ENCODE peak calls at places on chromosomes 12 and 14, in seven cellular contexts. J, Q, W, H, E, B and U are unnamed samples.

GRCh38 chr12:29750131-29750927 is 33.4 kb downstream of the TMTC1 start:
- DNase-seq in J (no peak), Q (no peak), W (no peak), H (no peak), E (no peak), B (no peak), U (no peak)

GRCh38 chr14:57998731-57999130 is 132.8 kb upstream of the SLC35F4 start:
- DNase-seq in J (no peak), Q (no peak), W (no peak), H (no peak), E (no peak), B (no peak), U (no peak)

GRCh38 chr12:87469295-87469694 is 559.9 kb downstream of the C12orf50 start:
- DNase-seq in J (no peak), Q (no peak), W (no peak), H (no peak), E (no peak), B (no peak), U (no peak)

GRCh38 chr14:103512701-103513611 is 9.7 kb downstream of the CKB start:
- DNase-seq in J (peak; percentile 67), Q (peak; percentile 13), W (peak; percentile 57), H (peak; percentile 87), E (peak; percentile 19), B (no peak), U (no peak)

GRCh38 chr14:22479781-22480464 is 109.1 kb downstream of the DAD1 start:
- DNase-seq in J (no peak), Q (no peak), W (no peak), H (no peak), E (no peak), B (no peak), U (no peak)

GRCh38 chr12:5746496-5746895 is 198.6 kb downstream of the ANO2 start:
- DNase-seq in J (no peak), Q (no peak), W (no peak), H (no peak), E (no peak), B (no peak), U (no peak)

GRCh38 chr12:118127867-118128266 is 8.1 kb upstream of the PEBP1 start:
- DNase-seq in J (no peak), Q (no peak), W (no peak), H (no peak), E (no peak), B (no peak), U (no peak)

GRCh38 chr12:12024958-12025682 is 45.6 kb upstream of the BCL2L14 start:
- DNase-seq in J (no peak), Q (no peak), W (no peak), H (no peak), E (no peak), B (no peak), U (no peak)

GRCh38 chr12:39831587-39832315 is 212.1 kb upstream of the ABCD2 start:
- DNase-seq in J (no peak), Q (peak; percentile 24), W (no peak), H (no peak), E (no peak), B (no peak), U (no peak)

GRCh38 chr12:30047499-30048262 is 263.9 kb upstream of the TMTC1 start:
- DNase-seq in J (no peak), Q (no peak), W (no peak), H (no peak), E (peak; percentile 48), B (no peak), U (no peak)

GRCh38 chr12:1716215-1716862 is 25.5 kb downstream of the ADIPOR2 start:
- DNase-seq in J (no peak), Q (no peak), W (no peak), H (no peak), E (peak; percentile 5), B (no peak), U (no peak)

GRCh38 chr12:122519418-122519817 is 7.3 kb downstream of the RSRC2 start:
- DNase-seq in J (no peak), Q (no peak), W (no peak), H (no peak), E (no peak), B (no peak), U (no peak)

GRCh38 chr14:34650786-34651584 is 21.0 kb upstream of the SNX6 start:
- DNase-seq in J (no peak), Q (peak; percentile 68), W (no peak), H (no peak), E (peak; percentile 97), B (peak; percentile 97), U (no peak)

GRCh38 chr14:64625363-64626232 is 75.8 kb downstream of the PPP1R36 start:
- DNase-seq in J (peak; percentile 31), Q (no peak), W (no peak), H (peak; percentile 30), E (no peak), B (no peak), U (no peak)

GRCh38 chr14:64632056-64632455 is 72.2 kb upstream of the PLEKHG3 start:
- DNase-seq in J (no peak), Q (no peak), W (no peak), H (no peak), E (no peak), B (no peak), U (no peak)

GRCh38 chr14:64630778-64631177 is 73.4 kb upstream of the PLEKHG3 start:
- DNase-seq in J (no peak), Q (no peak), W (no peak), H (no peak), E (no peak), B (no peak), U (no peak)

GRCh38 chr14:64623576-64624165 is 73.9 kb downstream of the PPP1R36 start:
- DNase-seq in J (no peak), Q (no peak), W (no peak), H (no peak), E (no peak), B (no peak), U (no peak)

GRCh38 chr14:64628940-64629403 is 75.3 kb upstream of the PLEKHG3 start:
- DNase-seq in J (no peak), Q (peak; percentile 66), W (no peak), H (no peak), E (peak; percentile 52), B (peak; percentile 96), U (no peak)
- TF ChIP-seq CTCF in J (no peak), Q (no peak), W (no peak), H (no peak), E (no peak), B (peak; percentile 20), U (no peak)

GRCh38 chr14:101119830-101120571 is 216.5 kb upstream of the RTL1 start:
- DNase-seq in J (no peak), Q (no peak), W (no peak), H (peak; percentile 24), E (no peak), B (no peak), U (no peak)

GRCh38 chr14:101116486-101117130 is 213.1 kb upstream of the RTL1 start:
- DNase-seq in J (no peak), Q (no peak), W (no peak), H (peak; percentile 1), E (no peak), B (no peak), U (no peak)

GRCh38 chr14:101117543-101117942 is 214.0 kb upstream of the RTL1 start:
- DNase-seq in J (no peak), Q (no peak), W (no peak), H (no peak), E (no peak), B (no peak), U (no peak)

GRCh38 chr14:101120636-101121398 is 217.3 kb upstream of the RTL1 start:
- DNase-seq in J (peak; percentile 35), Q (no peak), W (no peak), H (peak; percentile 33), E (peak; percentile 13), B (no peak), U (no peak)

DNA sequence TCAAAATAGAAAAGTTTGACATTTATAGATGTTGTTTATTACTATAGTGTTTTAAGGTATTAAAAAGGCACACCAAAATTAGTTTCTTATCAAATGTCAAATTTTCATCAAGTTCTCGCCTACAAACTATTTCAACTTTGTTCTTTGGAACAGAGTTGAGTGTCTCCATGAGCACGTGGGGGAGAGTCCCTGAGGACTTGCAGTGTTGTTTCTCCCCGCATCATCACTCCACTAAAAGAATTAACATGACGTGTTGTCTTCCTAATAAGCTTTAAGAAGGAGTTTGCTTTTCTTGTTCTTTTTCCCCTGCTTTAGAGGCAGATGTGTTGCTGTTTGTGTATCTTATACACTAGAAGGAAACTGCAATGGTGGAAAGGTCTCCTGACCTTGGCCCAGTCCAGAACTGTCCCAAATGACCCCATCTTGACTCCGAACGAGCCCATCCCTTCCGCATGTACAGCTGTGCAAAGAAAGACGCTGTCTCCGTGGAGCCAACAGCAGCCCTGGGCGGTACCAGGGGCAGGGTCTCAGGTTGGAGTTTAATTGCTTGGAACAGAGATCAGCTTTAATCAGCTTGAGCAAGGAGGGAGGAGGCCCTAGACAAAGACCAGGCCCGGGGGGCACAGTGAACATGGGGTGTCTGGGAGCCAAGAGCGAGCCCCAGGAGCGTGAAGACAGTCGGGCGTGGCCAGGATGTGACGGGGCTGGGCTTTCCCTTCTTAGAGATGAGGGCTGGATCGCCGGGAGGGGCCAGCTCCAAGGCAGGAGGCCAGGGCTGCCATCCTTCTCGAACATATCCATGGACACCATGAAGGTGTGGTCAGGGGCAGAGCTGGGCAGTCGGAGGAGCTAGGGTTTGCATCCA is 215.5 kb upstream of the RTL1 start:
- DNase-seq in J (no peak), Q (no peak), W (no peak), H (peak; percentile 32), E (no peak), B (no peak), U (no peak)
- TF ChIP-seq CTCF in J (no peak), Q (no peak), W (no peak), H (no peak), E (no peak), B (no peak), U (no peak)

GRCh38 chr14:66120402-66120801 is 365.8 kb upstream of the CCDC196 start:
- DNase-seq in J (no peak), Q (no peak), W (no peak), H (no peak), E (no peak), B (no peak), U (no peak)

GRCh38 chr14:66117600-66117999 is 368.6 kb upstream of the CCDC196 start:
- DNase-seq in J (no peak), Q (peak; percentile 33), W (no peak), H (no peak), E (peak; percentile 62), B (no peak), U (no peak)

GRCh38 chr14:66119805-66120204 is 366.4 kb upstream of the CCDC196 start:
- DNase-seq in J (no peak), Q (no peak), W (no peak), H (no peak), E (no peak), B (no peak), U (no peak)

DNA sequence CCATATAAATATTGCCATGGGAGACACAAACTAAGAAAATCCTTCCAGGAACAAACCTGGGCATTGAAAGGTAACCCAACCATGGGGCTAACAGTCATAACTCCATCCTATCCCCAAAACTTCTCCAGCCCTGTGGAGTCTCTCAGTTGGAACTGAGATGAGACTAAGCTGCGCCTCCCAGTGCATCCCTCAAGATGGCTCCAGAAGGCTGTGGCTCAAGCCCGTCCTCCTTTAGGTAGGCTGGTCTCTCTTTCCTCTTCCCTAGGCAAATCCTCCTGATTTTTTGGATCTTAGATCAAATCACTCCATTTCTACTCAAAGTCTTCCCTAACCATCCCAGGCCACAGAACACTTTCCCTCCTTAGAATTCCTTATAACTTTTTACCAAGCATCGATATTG is 364.3 kb upstream of the CCDC196 start:
- DNase-seq in J (no peak), Q (no peak), W (no peak), H (no peak), E (no peak), B (no peak), U (no peak)
- TF ChIP-seq CTCF in J (no peak), Q (no peak), W (no peak), H (no peak), E (no peak), B (no peak), U (no peak)

GRCh38 chr12:64931321-64931720 is 106.9 kb downstream of the TBC1D30 start:
- DNase-seq in J (no peak), Q (no peak), W (no peak), H (no peak), E (no peak), B (no peak), U (no peak)
- TF ChIP-seq CTCF in J (no peak), Q (no peak), W (no peak), H (no peak), E (no peak), B (no peak), U (no peak)